ENCODE peak calls at places on chromosomes 13 and 19, in four cellular contexts. Q is HepG2, G is SK-N-SH, X is K562. B is an unnamed sample.

GRCh38 chr13:80654638-80655249 is 313.8 kb upstream of the SPRY2 start:
- DNase-seq in Q (no peak), G (no peak), X (no peak), B (no peak)

GRCh38 chr13:99371956-99372355 is 64.8 kb upstream of the GPR183 start:
- DNase-seq in X (no peak), Q (no peak), G (no peak), B (no peak)

GRCh38 chr19:16435238-16435911 is 36.4 kb downstream of the EPS15L1 start:
- DNase-seq in X (no peak), G (no peak), Q (no peak), B (no peak)

GRCh38 chr13:40585911-40586471 is 80.5 kb downstream of the FOXO1 start:
- DNase-seq in X (no peak), G (no peak), Q (no peak), B (no peak)

GRCh38 chr19:35596366-35596999 is 10.5 kb downstream of the PMIS2 start:
- DNase-seq in Q (peak), X (peak), G (peak), B (no peak)

GRCh38 chr19:50797429-50798115 is 7.4 kb downstream of the ACP4 start:
- DNase-seq in Q (no peak), G (peak), X (no peak), B (no peak)

GRCh38 chr19:1063030-1063908 is 3.7 kb upstream of the ARHGAP45 start:
- DNase-seq in X (peak), G (peak), Q (no peak), B (peak)

GRCh38 chr13:79973533-79973963 is 367.4 kb downstream of the SPRY2 start:
- DNase-seq in Q (no peak), G (peak), X (peak), B (no peak)

GRCh38 chr13:93328943-93329342 is 102.3 kb downstream of the GPC6 start:
- DNase-seq in G (no peak), Q (peak), X (no peak), B (no peak)

GRCh38 chr19:7188682-7189629 is 105.3 kb downstream of the INSR start:
- DNase-seq in Q (peak), X (no peak), G (no peak), B (no peak)

GRCh38 chr19:49823472-49823871 is 5.4 kb downstream of the MED25 start:
- DNase-seq in G (no peak), X (no peak), Q (no peak), B (no peak)

GRCh38 chr13:110261166-110262081 is 45.5 kb downstream of the COL4A1 start:
- DNase-seq in Q (no peak), X (no peak), G (no peak), B (no peak)

GRCh38 chr19:40223135-40223822 is 3.2 kb downstream of the CCNP start:
- DNase-seq in X (no peak), Q (no peak), G (no peak), B (peak)

GRCh38 chr13:48891586-48891985 is 84.1 kb upstream of the FNDC3A start:
- DNase-seq in G (no peak), X (no peak), Q (peak), B (no peak)

GRCh38 chr13:27035892-27036235 is 135.7 kb downstream of the USP12 start:
- DNase-seq in G (no peak), Q (no peak), X (no peak), B (no peak)

GRCh38 chr19:7395793-7396192 is 47.1 kb downstream of the ARHGEF18 start:
- DNase-seq in Q (no peak), X (no peak), G (no peak), B (no peak)

GRCh38 chr19:15180451-15181390 is 20.1 kb downstream of the NOTCH3 start:
- DNase-seq in X (peak), G (no peak), Q (peak), B (peak)

GRCh38 chr13:25731511-25731910 is 320.3 kb downstream of the SHISA2 start:
- DNase-seq in X (no peak), G (no peak), Q (no peak), B (no peak)

GRCh38 chr19:46180701-46181385 is 32.8 kb downstream of the IGFL2 start:
- DNase-seq in X (no peak), Q (no peak), G (no peak), B (no peak)

GRCh38 chr19:19342086-19343015 is 21.7 kb downstream of the MAU2 start:
- DNase-seq in G (peak), X (peak), Q (peak), B (peak)

GRCh38 chr13:112704634-112705145 is 14.9 kb downstream of the ATP11A start:
- DNase-seq in X (no peak), Q (no peak), G (no peak), B (peak)

GRCh38 chr13:36520111-36520510 is 87.8 kb downstream of the CCNA1 start:
- DNase-seq in X (no peak), G (no peak), Q (no peak), B (no peak)

GRCh38 chr13:45142440-45143345 is 22.4 kb downstream of the GTF2F2 start:
- DNase-seq in G (no peak), Q (peak), X (no peak), B (no peak)

GRCh38 chr13:81295177-81295576 is 954.3 kb upstream of the SPRY2 start:
- DNase-seq in Q (no peak), G (no peak), X (no peak), B (no peak)

GRCh38 chr13:90565985-90566713 is 781.3 kb upstream of the MIR17HG start:
- DNase-seq in Q (no peak), G (no peak), X (no peak), B (no peak)

GRCh38 chr19:51034704-51035103 is at the start of gene KLK12:
- DNase-seq in G (no peak), X (no peak), Q (no peak), B (no peak)

GRCh38 chr19:17210296-17210695 is 4.9 kb upstream of the USE1 start:
- DNase-seq in X (no peak), Q (no peak), G (no peak), B (no peak)

GRCh38 chr13:38530492-38530891 is 156.4 kb upstream of the FREM2 start:
- DNase-seq in G (peak), Q (no peak), X (no peak), B (no peak)

GRCh38 chr13:40230833-40231266 is 435.6 kb downstream of the FOXO1 start:
- DNase-seq in X (no peak), Q (no peak), G (no peak), B (no peak)

GRCh38 chr13:32134991-32135390 is 103.4 kb downstream of the FRY start:
- DNase-seq in X (no peak), Q (no peak), G (no peak), B (no peak)

GRCh38 chr13:27026396-27026795 is 145.2 kb downstream of the USP12 start:
- DNase-seq in X (no peak), G (no peak), Q (no peak), B (no peak)

GRCh38 chr13:72456486-72456885 is 270.9 kb downstream of the MZT1 start:
- DNase-seq in X (no peak), G (no peak), Q (no peak), B (no peak)

GRCh38 chr13:99970761-99971575 is 599 bp downstream of the ZIC5 start:
- DNase-seq in G (peak), X (peak), Q (no peak), B (peak)

GRCh38 chr19:39506944-39507714 is 7.8 kb upstream of the SELENOV start:
- DNase-seq in G (peak), X (peak), Q (peak), B (peak)

GRCh38 chr13:66995366-66995663 is 234.8 kb downstream of the PCDH9 start:
- DNase-seq in X (no peak), G (no peak), Q (no peak), B (no peak)
- TF ChIP-seq FOXJ3 in X (no peak), G (no peak), Q (no peak), B (no peak)

GRCh38 chr13:113903361-113903760 is 39.5 kb upstream of the GAS6 start:
- DNase-seq in G (no peak), X (no peak), Q (no peak), B (no peak)
- TF ChIP-seq FOXJ3 in G (no peak), X (no peak), Q (no peak), B (no peak)

GRCh38 chr13:85099245-85099644 is 700.0 kb downstream of the SLITRK6 start:
- DNase-seq in Q (no peak), G (no peak), X (no peak), B (no peak)
- TF ChIP-seq FOXJ3 in Q (no peak), G (no peak), X (no peak), B (no peak)

GRCh38 chr19:34275705-34276104 is 21.4 kb downstream of the GARRE1 start:
- DNase-seq in X (no peak), Q (no peak), G (no peak), B (no peak)

GRCh38 chr19:34274827-34275625 is 20.7 kb downstream of the GARRE1 start:
- DNase-seq in G (no peak), Q (peak), X (no peak), B (no peak)

GRCh38 chr19:34276614-34277013 is 22.3 kb downstream of the GARRE1 start:
- DNase-seq in X (no peak), Q (no peak), G (no peak), B (no peak)

GRCh38 chr19:34273121-34273845 is 18.9 kb downstream of the GARRE1 start:
- DNase-seq in Q (no peak), G (no peak), X (no peak), B (no peak)

DNA sequence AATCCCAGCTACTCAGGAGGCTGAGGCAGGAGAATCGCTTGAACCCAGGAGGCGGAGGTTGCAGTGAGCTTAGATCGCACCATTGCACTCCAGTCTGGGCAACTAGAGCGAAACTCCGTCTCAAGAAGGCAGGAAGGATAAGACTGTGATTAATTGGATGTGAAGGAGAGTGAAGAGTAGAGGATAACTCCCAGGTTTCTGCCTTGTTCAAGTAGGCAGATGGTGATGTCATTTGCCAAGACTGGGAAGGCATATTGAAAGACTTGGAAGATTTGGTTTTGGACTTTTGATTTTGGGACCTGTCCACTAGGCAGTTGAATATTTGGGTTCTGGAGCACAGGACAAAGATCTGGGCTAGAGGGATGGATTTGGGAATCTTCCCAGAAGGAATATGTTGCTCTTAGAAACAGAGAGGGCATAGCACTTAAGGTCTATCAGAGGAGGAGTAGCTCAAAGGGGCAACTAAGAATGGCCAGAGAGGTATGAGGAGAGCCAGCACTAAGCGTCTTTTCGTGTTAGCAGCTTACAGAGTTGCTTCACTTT is 20.0 kb downstream of the GARRE1 start:
- DNase-seq in Q (no peak), X (no peak), G (no peak), B (no peak)
- TF ChIP-seq FOXJ3 in Q (no peak), X (no peak), G (no peak), B (no peak)